ENCODE peak calls at places on chromosomes 16 and 17, in eight cellular contexts. E is tibial artery; B is AG10803; P is tibial nerve; K is GM06990; T is CD8-positive, alpha-beta T cell; D is K562; S is MM.1S. N is an unnamed sample.

GRCh38 chr16:11742041-11742535 is 569 bp downstream of the TXNDC11 start:
- DNase-seq in E (peak), B (no peak), P (peak), K (no peak), T (peak), D (peak), S (peak), N (peak)

GRCh38 chr16:56970934-56971767 is 9.4 kb downstream of the CETP start:
- DNase-seq in E (no peak), B (peak), P (no peak), K (peak), T (no peak), D (no peak), S (no peak), N (no peak)

GRCh38 chr17:40181205-40181604 is 3.9 kb downstream of the RAPGEFL1 start:
- DNase-seq in E (no peak), B (no peak), P (no peak), K (no peak), T (no peak), D (no peak), S (no peak), N (no peak)

GRCh38 chr17:82234211-82235055 is 5.6 kb downstream of the SLC16A3 start:
- DNase-seq in E (no peak), B (no peak), P (no peak), K (peak), T (no peak), D (no peak), S (no peak), N (no peak)

GRCh38 chr16:1620391-1620790 is 8.2 kb downstream of the CRAMP1 start:
- DNase-seq in E (no peak), B (no peak), P (no peak), K (no peak), T (no peak), D (no peak), S (no peak), N (no peak)

GRCh38 chr17:49196520-49196919 is 13.9 kb downstream of the GNGT2 start:
- DNase-seq in E (no peak), B (no peak), P (no peak), K (no peak), T (no peak), D (no peak), S (no peak), N (no peak)

GRCh38 chr16:74605746-74606520 is 981 bp downstream of the GLG1 start:
- DNase-seq in E (no peak), B (peak), P (no peak), K (no peak), T (no peak), D (peak), S (no peak), N (no peak)

GRCh38 chr17:3968017-3968416 is 3.8 kb upstream of the ATP2A3 start:
- DNase-seq in E (no peak), B (no peak), P (no peak), K (no peak), T (no peak), D (no peak), S (no peak), N (no peak)

GRCh38 chr17:56593073-56593740 is at the start of gene NOG:
- DNase-seq in E (peak), B (peak), P (peak), K (no peak), T (peak), D (no peak), S (peak), N (peak)

GRCh38 chr16:27169511-27170071 is 33.7 kb upstream of the KDM8 start:
- DNase-seq in E (no peak), B (peak), P (no peak), K (no peak), T (peak), D (no peak), S (peak), N (peak)

GRCh38 chr16:87653234-87653633 is 50.9 kb downstream of the JPH3 start:
- DNase-seq in E (no peak), B (no peak), P (no peak), K (no peak), T (no peak), D (peak), S (no peak), N (no peak)

GRCh38 chr17:54813896-54814295 is 86.8 kb upstream of the TOM1L1 start:
- DNase-seq in E (no peak), B (no peak), P (no peak), K (no peak), T (no peak), D (no peak), S (no peak), N (no peak)

GRCh38 chr17:82244413-82245140 is 15.7 kb downstream of the SLC16A3 start:
- DNase-seq in E (no peak), B (peak), P (no peak), K (no peak), T (peak), D (no peak), S (no peak), N (no peak)

GRCh38 chr16:25012525-25012991 is 2.6 kb downstream of the ARHGAP17 start:
- DNase-seq in E (no peak), B (peak), P (peak), K (no peak), T (no peak), D (no peak), S (no peak), N (no peak)
- H3K4me3 ChIP-seq in E (peak), B (peak), P (no peak), K (peak), T (no peak), D (no peak), S (no peak), N (no peak)

GRCh38 chr16:31871510-31871909 is 2.1 kb upstream of the ZNF267 start:
- DNase-seq in E (no peak), B (no peak), P (no peak), K (no peak), T (no peak), D (no peak), S (no peak), N (no peak)

GRCh38 chr16:31870809-31871208 is 2.8 kb upstream of the ZNF267 start:
- DNase-seq in E (no peak), B (no peak), P (no peak), K (no peak), T (no peak), D (no peak), S (no peak), N (no peak)

GRCh38 chr16:31873556-31874353 is at the start of gene ZNF267:
- DNase-seq in E (peak), B (peak), P (peak), K (peak), T (peak), D (peak), S (peak), N (peak)

GRCh38 chr16:31874354-31875111 is 926 bp downstream of the ZNF267 start:
- DNase-seq in E (no peak), B (peak), P (no peak), K (peak), T (no peak), D (peak), S (peak), N (peak)

GRCh38 chr16:31872201-31872600 is 1.4 kb upstream of the ZNF267 start:
- DNase-seq in E (no peak), B (no peak), P (no peak), K (no peak), T (no peak), D (no peak), S (no peak), N (no peak)
- H3K4me3 ChIP-seq in E (no peak), B (no peak), P (no peak), K (no peak), T (no peak), D (no peak), S (no peak), N (no peak)

GRCh38 chr16:67277999-67278772 is 1.1 kb upstream of the PLEKHG4 start:
- DNase-seq in E (peak), B (peak), P (no peak), K (no peak), T (no peak), D (no peak), S (peak), N (no peak)

GRCh38 chr16:67279296-67280089 is at the start of gene PLEKHG4:
- DNase-seq in E (peak), B (peak), P (peak), K (peak), T (peak), D (peak), S (peak), N (peak)

GRCh38 chr16:67278773-67279295 is 498 bp upstream of the PLEKHG4 start:
- DNase-seq in E (no peak), B (no peak), P (no peak), K (no peak), T (peak), D (peak), S (no peak), N (peak)

GRCh38 chr16:67280090-67281015 is 1.0 kb downstream of the PLEKHG4 start:
- DNase-seq in E (no peak), B (no peak), P (no peak), K (no peak), T (no peak), D (no peak), S (no peak), N (no peak)

DNA sequence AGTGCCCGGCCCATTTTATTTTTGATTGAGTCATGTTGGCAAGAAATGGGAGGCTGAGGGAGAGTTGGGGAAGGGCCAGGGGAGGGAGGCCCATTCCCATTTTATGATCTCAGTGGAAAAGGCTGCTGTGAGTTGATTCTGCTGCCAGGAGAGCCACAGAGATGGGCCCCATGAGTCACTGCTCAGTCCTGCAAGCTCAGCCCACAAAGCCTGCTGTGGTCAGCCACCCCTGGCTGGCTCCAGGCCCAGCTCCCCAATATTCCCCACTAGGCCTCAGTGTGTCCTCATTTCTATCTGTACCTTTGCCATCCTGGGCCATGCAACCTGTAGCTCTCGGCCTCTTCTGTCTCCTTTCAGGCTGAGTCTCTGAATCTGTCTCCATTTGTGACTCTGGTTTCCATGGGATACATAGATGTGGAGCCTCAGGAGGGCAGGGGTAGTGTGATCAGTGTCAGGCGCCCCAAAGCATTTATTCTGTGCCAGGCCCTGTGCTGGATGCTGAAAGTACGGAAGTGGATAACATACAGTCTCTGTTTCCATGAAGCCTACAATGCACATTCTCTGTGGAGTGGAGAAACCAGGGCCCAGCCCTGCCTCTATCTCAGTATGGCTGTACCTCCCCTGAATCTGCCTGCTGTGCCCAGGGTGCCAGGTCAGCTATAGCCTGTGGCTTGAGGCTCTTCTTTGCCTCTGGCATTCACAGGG is 1.9 kb upstream of the PLEKHG4 start:
- DNase-seq in E (peak), B (peak), P (peak), K (no peak), T (no peak), D (peak), S (no peak), N (peak)
- H3K4me3 ChIP-seq in E (no peak), B (peak), P (no peak), K (no peak), T (no peak), D (peak), S (no peak), N (no peak)

GRCh38 chr17:5282639-5283217 is 644 bp downstream of the RABEP1 start:
- DNase-seq in E (no peak), B (no peak), P (no peak), K (peak), T (peak), D (peak), S (peak), N (peak)
- H3K4me3 ChIP-seq in E (peak), B (peak), P (peak), K (peak), T (peak), D (peak), S (peak), N (peak)

DNA sequence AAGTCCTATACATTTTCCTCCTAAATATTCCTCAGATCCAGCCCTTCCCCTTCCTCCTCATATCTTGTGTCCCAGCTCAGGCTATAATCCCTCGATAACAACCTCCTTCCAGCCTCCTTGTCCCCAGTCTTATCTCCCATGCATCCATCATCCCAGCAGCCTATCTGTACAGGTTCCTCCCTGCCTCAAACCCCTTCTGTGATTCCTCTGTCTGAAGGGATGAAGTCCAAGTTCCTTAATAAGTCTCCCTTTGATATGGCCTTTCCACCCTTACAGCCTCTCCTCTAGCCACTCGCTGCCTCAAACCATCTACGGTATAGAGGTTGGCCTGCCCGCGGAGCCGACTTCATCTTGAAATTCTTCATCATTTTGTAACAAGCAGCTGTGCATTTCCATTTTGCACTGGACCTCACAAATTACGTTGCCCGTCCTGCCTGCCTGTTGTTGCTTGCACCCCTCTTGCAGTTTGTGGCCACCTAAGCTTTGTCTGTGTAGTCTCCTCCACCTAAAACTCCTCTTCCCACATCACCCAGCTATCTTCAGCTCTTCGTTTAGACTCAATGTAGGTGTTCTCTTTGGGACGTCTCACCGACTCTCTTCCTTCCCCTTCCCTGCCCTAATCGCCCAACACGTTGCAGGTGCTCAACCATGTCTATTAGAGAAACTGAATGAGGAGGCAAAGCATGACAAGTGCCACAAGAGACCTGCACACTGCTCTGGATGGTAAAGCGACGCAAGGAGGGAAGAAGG is 763 bp upstream of the CDK5RAP3 start:
- DNase-seq in E (no peak), B (no peak), P (no peak), K (no peak), T (no peak), D (peak), S (no peak), N (no peak)
- H3K4me3 ChIP-seq in E (peak), B (peak), P (peak), K (peak), T (peak), D (peak), S (peak), N (peak)

GRCh38 chr17:21377821-21378396 is 1.8 kb downstream of the KCNJ12 start:
- DNase-seq in E (no peak), B (no peak), P (no peak), K (no peak), T (no peak), D (no peak), S (no peak), N (no peak)
- H3K4me3 ChIP-seq in E (peak), B (peak), P (peak), K (no peak), T (no peak), D (no peak), S (no peak), N (no peak)

DNA sequence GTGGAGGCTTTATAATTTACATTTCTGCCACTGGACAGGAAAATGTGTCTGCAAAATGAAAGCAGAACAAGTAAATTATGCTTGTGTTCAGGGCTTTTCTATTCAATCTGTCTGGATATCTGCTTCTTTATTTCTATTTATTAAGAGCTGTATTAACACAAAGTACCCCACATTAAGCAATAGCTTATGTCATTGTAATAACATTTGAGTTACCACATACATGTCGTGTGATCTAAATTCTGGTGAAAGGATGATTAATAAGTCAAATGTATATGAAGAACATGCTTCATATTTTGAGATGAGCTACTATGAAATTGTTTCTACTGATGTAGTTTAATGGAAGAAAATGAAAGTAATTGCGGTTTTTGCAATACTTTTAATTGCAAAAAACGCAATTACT is 238.2 kb downstream of the KCNJ2 start:
- DNase-seq in E (no peak), B (no peak), P (no peak), K (no peak), T (no peak), D (no peak), S (no peak), N (no peak)
- H3K4me3 ChIP-seq in E (no peak), B (no peak), P (no peak), K (no peak), T (no peak), D (no peak), S (no peak), N (no peak)

GRCh38 chr16:19884021-19884485 is 595 bp downstream of the GPRC5B start:
- DNase-seq in E (no peak), B (no peak), P (no peak), K (no peak), T (no peak), D (no peak), S (no peak), N (no peak)

GRCh38 chr16:19888834-19889233 is 4.2 kb upstream of the GPRC5B start:
- DNase-seq in E (no peak), B (no peak), P (no peak), K (no peak), T (no peak), D (no peak), S (no peak), N (no peak)

GRCh38 chr16:19884611-19885455 is at the start of gene GPRC5B:
- DNase-seq in E (no peak), B (no peak), P (peak), K (peak), T (peak), D (peak), S (peak), N (peak)

GRCh38 chr16:19885456-19886060 is 910 bp upstream of the GPRC5B start:
- DNase-seq in E (no peak), B (no peak), P (peak), K (peak), T (peak), D (no peak), S (no peak), N (no peak)

DNA sequence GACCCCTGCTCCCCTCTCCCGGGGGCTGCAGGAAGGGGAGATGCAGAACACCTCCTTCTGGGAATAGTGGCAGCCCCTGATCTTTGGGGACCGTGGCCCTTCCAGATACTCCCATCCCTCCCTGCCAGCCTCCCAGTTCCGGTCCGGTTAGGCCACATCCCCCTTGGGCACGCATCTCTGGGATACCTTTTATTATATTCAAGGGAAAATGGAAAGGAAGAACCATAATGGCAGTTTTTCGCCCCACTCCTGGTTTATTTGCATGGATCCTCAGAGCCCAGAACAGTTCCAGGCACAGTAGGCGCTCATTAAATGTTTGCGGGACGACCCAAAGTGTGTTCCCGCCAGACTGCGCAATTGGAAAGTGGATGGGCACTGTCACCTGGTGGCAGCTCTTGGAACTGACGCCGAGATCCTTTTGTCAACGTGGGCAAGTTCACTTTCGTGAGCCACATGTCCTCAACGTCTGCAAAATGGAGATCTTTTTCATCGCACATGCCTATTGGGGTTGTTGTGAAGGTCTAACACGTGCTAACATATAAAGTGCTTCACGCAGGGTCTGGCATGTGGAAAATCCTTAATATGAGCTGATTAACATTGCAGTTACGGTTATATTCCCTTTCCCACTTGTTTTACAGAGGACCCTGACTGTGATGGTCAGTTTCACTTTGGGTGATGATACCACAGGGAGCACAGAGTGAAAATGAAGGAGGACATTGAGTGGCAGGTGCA is 1.6 kb upstream of the GPRC5B start:
- DNase-seq in E (peak), B (peak), P (peak), K (peak), T (peak), D (peak), S (peak), N (peak)
- H3K4me3 ChIP-seq in E (peak), B (peak), P (peak), K (peak), T (peak), D (no peak), S (peak), N (peak)

GRCh38 chr17:75270218-75270965 is 639 bp downstream of the MIF4GD start:
- DNase-seq in E (peak), B (peak), P (peak), K (peak), T (peak), D (peak), S (peak), N (no peak)
- H3K4me3 ChIP-seq in E (peak), B (peak), P (peak), K (peak), T (peak), D (peak), S (peak), N (peak)